ENCODE peak calls at places on chromosomes 7 and 10, in four cellular contexts. L, J, H and B are unnamed samples.

GRCh38 chr7:98282727-98283126 is 1.2 kb downstream of the BRI3 start:
- DNase-seq in L (no peak), J (no peak), H (no peak), B (no peak)

GRCh38 chr10:1605999-1606940 is 131.1 kb downstream of the ADARB2 start:
- DNase-seq in L (no peak), J (no peak), H (no peak), B (no peak)

GRCh38 chr7:1290262-1291039 is 57.8 kb downstream of the UNCX start:
- DNase-seq in L (peak; percentile 32), J (peak; percentile 56), H (no peak), B (peak; percentile 45)

GRCh38 chr7:11331128-11332102 is 357.7 kb downstream of the PHF14 start:
- DNase-seq in L (no peak), J (no peak), H (no peak), B (no peak)

GRCh38 chr7:46139079-46139478 is 218.0 kb upstream of the IGFBP3 start:
- DNase-seq in L (no peak), J (no peak), H (no peak), B (no peak)

GRCh38 chr10:48234295-48234694 is 40.2 kb downstream of the FRMPD2 start:
- DNase-seq in L (no peak), J (no peak), H (no peak), B (no peak)

GRCh38 chr7:150586778-150587152 is 19.6 kb downstream of the GIMAP4 start:
- DNase-seq in L (peak; percentile 16), J (no peak), H (no peak), B (no peak)

GRCh38 chr7:29457565-29457971 is 106.1 kb upstream of the PRR15 start:
- DNase-seq in L (no peak), J (no peak), H (no peak), B (no peak)

GRCh38 chr10:124611738-124612137 is 132.4 kb downstream of the FAM53B start:
- DNase-seq in L (peak; percentile 38), J (no peak), H (peak; percentile 35), B (no peak)

GRCh38 chr7:32091608-32092210 is 21.5 kb upstream of the PDE1C start:
- DNase-seq in L (no peak), J (no peak), H (no peak), B (no peak)

GRCh38 chr10:34075269-34075926 is 739.7 kb downstream of the PARD3 start:
- DNase-seq in L (peak; percentile 24), J (no peak), H (no peak), B (no peak)

GRCh38 chr10:68231106-68231901 is 609 bp downstream of the ATOH7 start:
- DNase-seq in L (peak; percentile 63), J (peak; percentile 81), H (no peak), B (peak; percentile 43)

GRCh38 chr7:114303301-114303700 is 111.3 kb upstream of the FOXP2 start:
- DNase-seq in L (no peak), J (no peak), H (no peak), B (no peak)

GRCh38 chr10:33114451-33114944 is 156.5 kb upstream of the ITGB1 start:
- DNase-seq in L (no peak), J (no peak), H (no peak), B (no peak)

GRCh38 chr10:47435081-47435480 is 48.8 kb downstream of the ANXA8 start:
- DNase-seq in L (no peak), J (no peak), H (no peak), B (no peak)

GRCh38 chr7:104914427-104914826 is 99.6 kb upstream of the KMT2E start:
- DNase-seq in L (no peak), J (no peak), H (no peak), B (no peak)

GRCh38 chr10:119301397-119301796 is 94.0 kb downstream of the GRK5 start:
- DNase-seq in L (no peak), J (no peak), H (peak; percentile 52), B (no peak)

GRCh38 chr10:932589-932988 is 1.1 kb upstream of the LARP4B start:
- DNase-seq in L (no peak), J (no peak), H (peak; percentile 5), B (peak; percentile 8)

GRCh38 chr7:22390512-22390911 is 33.6 kb upstream of the RAPGEF5 start:
- DNase-seq in L (no peak), J (no peak), H (no peak), B (no peak)

GRCh38 chr7:1922071-1922869 is 252.2 kb downstream of the ELFN1 start:
- DNase-seq in L (no peak), J (no peak), H (no peak), B (no peak)

GRCh38 chr7:115475774-115476407 is 554.0 kb downstream of the MDFIC start:
- DNase-seq in L (no peak), J (no peak), H (no peak), B (no peak)

GRCh38 chr10:3548702-3549101 is 236.3 kb downstream of the KLF6 start:
- DNase-seq in L (no peak), J (no peak), H (no peak), B (no peak)

GRCh38 chr7:96377399-96377798 is 55.5 kb upstream of the SLC25A13 start:
- DNase-seq in L (no peak), J (no peak), H (no peak), B (no peak)

GRCh38 chr10:15856328-15857000 is 3.8 kb downstream of the MINDY3 start:
- DNase-seq in L (no peak), J (no peak), H (no peak), B (no peak)

GRCh38 chr10:102159051-102159597 is 6.9 kb downstream of the NOLC1 start:
- DNase-seq in L (no peak), J (no peak), H (no peak), B (no peak)

GRCh38 chr7:108367946-108368345 is 88.3 kb downstream of the NRCAM start:
- DNase-seq in L (peak; percentile 23), J (no peak), H (no peak), B (no peak)

GRCh38 chr10:72851524-72851923 is 42.0 kb upstream of the OIT3 start:
- DNase-seq in L (no peak), J (no peak), H (no peak), B (no peak)

GRCh38 chr10:132389631-132390454 is 7.2 kb upstream of the PWWP2B start:
- DNase-seq in L (peak; percentile 47), J (no peak), H (no peak), B (no peak)

GRCh38 chr10:36602374-36602773 is 523.0 kb upstream of the ANKRD30A start:
- DNase-seq in L (no peak), J (no peak), H (no peak), B (no peak)

GRCh38 chr7:55546826-55547225 is 25.5 kb downstream of the VOPP1 start:
- DNase-seq in L (peak; percentile 78), J (peak; percentile 83), H (no peak), B (peak; percentile 94)

DNA sequence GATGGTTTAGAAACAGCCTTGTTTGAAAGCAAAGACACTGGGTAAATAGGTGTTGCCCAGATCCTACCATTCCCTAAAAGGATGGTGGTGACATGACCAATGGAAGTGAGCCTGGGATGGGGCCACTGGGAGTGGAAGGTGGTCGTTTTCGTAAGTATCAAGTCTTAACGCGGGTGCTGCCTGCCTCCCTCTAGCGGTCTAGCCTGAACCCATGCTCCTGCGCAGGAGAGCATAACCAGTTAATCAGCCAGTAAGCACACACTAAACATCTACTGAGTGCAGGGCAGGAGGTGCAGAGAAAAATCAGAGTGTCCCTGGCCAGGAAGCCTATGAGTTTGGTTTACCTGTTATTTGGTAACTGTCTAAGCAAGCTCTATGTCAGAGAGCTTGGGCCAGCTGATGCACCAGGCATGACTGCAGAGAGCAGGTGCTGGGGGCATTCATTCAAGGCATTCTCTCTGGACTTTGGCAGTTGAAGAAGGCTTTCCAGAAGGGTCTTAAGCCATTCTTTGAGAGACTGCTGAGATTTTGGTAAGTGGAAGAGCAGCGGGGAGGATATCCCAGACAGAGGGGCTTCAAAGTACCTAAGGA is 930 bp downstream of the GARIN1A start:
- DNase-seq in L (peak; percentile 15), J (no peak), H (no peak), B (peak; percentile 12)
- TF ChIP-seq CTCF in L (no peak), J (no peak), H (no peak), B (no peak)

GRCh38 chr7:111308691-111309090 is 217.8 kb downstream of the LRRN3 start:
- DNase-seq in L (no peak), J (no peak), H (no peak), B (no peak)

DNA sequence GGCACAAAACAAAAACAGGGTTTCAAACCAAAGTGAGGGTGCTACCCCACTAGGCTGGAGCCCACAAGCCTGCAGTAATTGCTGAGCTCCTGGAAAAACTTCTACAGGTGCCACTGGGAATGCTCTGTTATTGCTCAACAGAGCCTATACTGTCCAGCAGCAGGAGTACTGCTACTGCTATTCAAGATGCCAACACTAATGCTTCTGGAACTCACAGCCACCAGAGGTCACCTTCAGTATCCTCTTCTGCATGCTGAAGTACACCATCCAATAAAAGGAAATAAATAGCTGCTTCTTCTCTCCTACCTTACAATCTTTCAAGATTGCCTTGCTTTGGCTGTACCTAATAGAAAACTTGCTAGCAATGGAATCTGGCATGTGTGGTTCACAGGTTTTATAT is 222.0 kb downstream of the LRRN3 start:
- DNase-seq in L (no peak), J (no peak), H (no peak), B (no peak)
- TF ChIP-seq CTCF in L (no peak), J (no peak), H (no peak), B (no peak)

DNA sequence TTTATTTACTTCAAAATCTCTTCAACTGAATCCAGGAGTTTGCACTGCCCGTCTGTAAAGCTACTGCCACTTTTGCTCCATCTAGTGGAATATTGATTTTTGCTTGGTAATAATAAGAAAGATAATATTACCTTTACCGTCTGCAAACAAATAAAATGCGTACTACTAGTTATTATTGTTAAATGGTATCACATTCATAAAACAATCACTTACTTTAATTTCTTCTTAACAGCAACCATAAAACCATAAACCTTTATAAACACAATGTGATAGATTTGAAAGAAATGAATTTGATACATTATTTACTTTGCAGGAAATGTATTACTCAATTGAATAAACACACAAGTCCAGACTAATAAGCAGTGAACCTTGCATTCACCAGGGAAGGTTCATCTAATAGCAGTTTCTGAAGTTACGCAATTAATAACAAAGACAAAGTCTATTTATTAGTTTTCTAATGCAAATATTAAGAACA is 6.4 kb downstream of the AGMO start:
- DNase-seq in L (no peak), J (no peak), H (no peak), B (no peak)
- TF ChIP-seq CTCF in L (no peak), J (no peak), H (no peak), B (no peak)

GRCh38 chr10:97321032-97321806 is 2.1 kb downstream of the FRAT1 start:
- DNase-seq in L (peak; percentile 70), J (no peak), H (no peak), B (peak; percentile 28)

GRCh38 chr10:97318772-97319651 is at the start of gene FRAT1:
- DNase-seq in L (peak; percentile 93), J (peak; percentile 83), H (peak; percentile 85), B (peak; percentile 93)

GRCh38 chr10:97320480-97321031 is 1.5 kb downstream of the FRAT1 start:
- DNase-seq in L (no peak), J (no peak), H (no peak), B (peak; percentile 17)

GRCh38 chr10:97321807-97322195 is 2.7 kb downstream of the FRAT1 start:
- DNase-seq in L (no peak), J (no peak), H (no peak), B (no peak)

GRCh38 chr10:97319671-97320479 is 804 bp downstream of the FRAT1 start:
- DNase-seq in L (peak; percentile 73), J (peak; percentile 56), H (peak; percentile 50), B (peak; percentile 59)
- TF ChIP-seq CTCF in L (peak; percentile 20), J (no peak), H (no peak), B (no peak)